ENCODE peak calls at places on chromosomes 1 and 21, in five cellular contexts. Q is stimulated activated CD8-positive, alpha-beta memory T cell treated with anti-CD3 and anti-CD28 coated beads, Interleukin-4, amount 100 ng/mL, for 24 hours; Y is NCI-H748 treated with DMSO at 0.1 percent for 48 hours; N is neural progenitor cell; W is endothelial cell. M is an unnamed sample.
A peak's percentile ranks its signal among the peaks of the same experiment; 100 is the strongest.

GRCh38 chr1:241654019-241654418 is 1.9 kb downstream of the WDR64 start:
- DNase-seq in Q (no peak), Y (no peak), N (no peak), W (no peak), M (no peak)

GRCh38 chr21:34967509-34968289 is 81.4 kb downstream of the RUNX1 start:
- DNase-seq in Q (no peak), Y (no peak), N (no peak), W (no peak), M (no peak)

GRCh38 chr1:41900611-41901444 is 17.9 kb downstream of the HIVEP3 start:
- DNase-seq in Q (no peak), Y (no peak), N (no peak), W (no peak), M (no peak)

GRCh38 chr21:34221331-34222030 is 142.3 kb upstream of the KCNE2 start:
- DNase-seq in Q (no peak), Y (no peak), N (no peak), W (no peak), M (no peak)

GRCh38 chr1:14100916-14101315 is 400.9 kb downstream of the PRDM2 start:
- DNase-seq in Q (no peak), Y (no peak), N (no peak), W (no peak), M (no peak)

GRCh38 chr1:119712342-119713038 is 756 bp downstream of the PHGDH start:
- DNase-seq in Q (peak; percentile 52), Y (peak; percentile 34), N (peak; percentile 89), W (peak; percentile 62), M (no peak)

GRCh38 chr1:22803833-22804232 is 93.2 kb downstream of the EPHB2 start:
- DNase-seq in Q (no peak), Y (no peak), N (no peak), W (no peak), M (no peak)

GRCh38 chr1:64895500-64895899 is 70.8 kb downstream of the JAK1 start:
- DNase-seq in Q (no peak), Y (no peak), N (no peak), W (no peak), M (no peak)

GRCh38 chr1:7427901-7428300 is 343.2 kb upstream of the VAMP3 start:
- DNase-seq in Q (no peak), Y (no peak), N (no peak), W (peak; percentile 22), M (no peak)

GRCh38 chr1:217528271-217528670 is 102.6 kb downstream of the GPATCH2 start:
- DNase-seq in Q (no peak), Y (no peak), N (no peak), W (no peak), M (no peak)

GRCh38 chr1:8880068-8880676 is 1.7 kb upstream of the ENO1 start:
- DNase-seq in Q (no peak), Y (no peak), N (no peak), W (no peak), M (no peak)

GRCh38 chr1:113874017-113874879 is 2.7 kb upstream of the PTPN22 start:
- DNase-seq in Q (no peak), Y (no peak), N (peak; percentile 9), W (no peak), M (no peak)

GRCh38 chr1:231036416-231036815 is 3.6 kb downstream of the FAM89A start:
- DNase-seq in Q (no peak), Y (no peak), N (no peak), W (no peak), M (no peak)

GRCh38 chr1:214280386-214281029 is 451 bp upstream of the SMYD2 start:
- DNase-seq in Q (no peak), Y (no peak), N (peak; percentile 58), W (peak; percentile 57), M (no peak)

GRCh38 chr1:17539526-17540254 is at the start of gene ARHGEF10L:
- DNase-seq in Q (no peak), Y (no peak), N (peak; percentile 74), W (no peak), M (no peak)

GRCh38 chr1:82110366-82111254 is 309.9 kb downstream of the ADGRL2 start:
- DNase-seq in Q (no peak), Y (peak; percentile 25), N (no peak), W (no peak), M (no peak)

GRCh38 chr1:147539122-147539575 is 2.2 kb upstream of the BCL9 start:
- DNase-seq in Q (no peak), Y (no peak), N (no peak), W (no peak), M (no peak)

GRCh38 chr21:39655589-39655988 is 42.8 kb downstream of the B3GALT5 start:
- DNase-seq in Q (no peak), Y (no peak), N (no peak), W (no peak), M (no peak)

GRCh38 chr1:12617511-12617900 is 504 bp downstream of the DHRS3 start:
- DNase-seq in Q (no peak), Y (no peak), N (no peak), W (no peak), M (no peak)

GRCh38 chr1:214019499-214019898 is 31.7 kb downstream of the PROX1 start:
- DNase-seq in Q (no peak), Y (no peak), N (no peak), W (no peak), M (no peak)

GRCh38 chr1:40312238-40313205 is 4.6 kb downstream of the COL9A2 start:
- DNase-seq in Q (no peak), Y (peak; percentile 61), N (peak; percentile 10), W (no peak), M (no peak)

GRCh38 chr1:150237746-150238145 is 1.8 kb upstream of the ANP32E start:
- DNase-seq in Q (no peak), Y (no peak), N (no peak), W (no peak), M (no peak)

GRCh38 chr21:39434950-39435349 is 10.6 kb downstream of the LCA5L start:
- DNase-seq in Q (no peak), Y (no peak), N (no peak), W (no peak), M (no peak)

GRCh38 chr1:189619682-189620332 is 857.9 kb downstream of the BRINP3 start:
- DNase-seq in Q (no peak), Y (no peak), N (no peak), W (no peak), M (no peak)

GRCh38 chr21:36511484-36512227 is 31.7 kb upstream of the CLDN14 start:
- DNase-seq in Q (no peak), Y (no peak), N (no peak), W (no peak), M (no peak)

GRCh38 chr1:2322593-2323295 is 68.6 kb downstream of the MORN1 start:
- DNase-seq in Q (no peak), Y (no peak), N (no peak), W (no peak), M (no peak)

GRCh38 chr1:91754348-91754747 is 131.6 kb downstream of the TGFBR3 start:
- DNase-seq in Q (peak; percentile 25), Y (no peak), N (no peak), W (no peak), M (no peak)

GRCh38 chr1:237120683-237121082 is 78.7 kb downstream of the RYR2 start:
- DNase-seq in Q (no peak), Y (no peak), N (no peak), W (no peak), M (no peak)

GRCh38 chr1:155175927-155176371 is 2.3 kb downstream of the TRIM46 start:
- DNase-seq in Q (no peak), Y (no peak), N (no peak), W (no peak), M (no peak)

GRCh38 chr21:36127250-36127904 is 7.5 kb upstream of the CBR3 start:
- DNase-seq in Q (no peak), Y (no peak), N (no peak), W (no peak), M (no peak)

GRCh38 chr1:187928288-187928687 is 1099.5 kb downstream of the PLA2G4A start:
- DNase-seq in Q (no peak), Y (no peak), N (peak; percentile 83), W (peak; percentile 47), M (no peak)

GRCh38 chr1:175016073-175016722 is 7.0 kb downstream of the MRPS14 start:
- DNase-seq in Q (no peak), Y (no peak), N (no peak), W (no peak), M (no peak)

GRCh38 chr1:21229246-21230000 is 52.7 kb upstream of the EIF4G3 start:
- DNase-seq in Q (no peak), Y (no peak), N (no peak), W (no peak), M (no peak)

GRCh38 chr1:65772607-65773006 is 20.1 kb upstream of the PDE4B start:
- DNase-seq in Q (no peak), Y (no peak), N (no peak), W (no peak), M (no peak)

GRCh38 chr1:157966034-157966671 is 27.3 kb upstream of the KIRREL1 start:
- DNase-seq in Q (no peak), Y (no peak), N (no peak), W (no peak), M (no peak)

GRCh38 chr1:204578867-204579664 is 62.9 kb downstream of the MDM4 start:
- DNase-seq in Q (no peak), Y (no peak), N (peak; percentile 61), W (no peak), M (no peak)

GRCh38 chr1:183804382-183804781 is 538 bp upstream of the RGL1 start:
- DNase-seq in Q (no peak), Y (no peak), N (peak; percentile 29), W (no peak), M (no peak)

GRCh38 chr1:91725961-91726704 is 159.8 kb downstream of the TGFBR3 start:
- DNase-seq in Q (no peak), Y (no peak), N (no peak), W (no peak), M (no peak)

GRCh38 chr1:206537141-206537540 is 29.8 kb downstream of the RASSF5 start:
- DNase-seq in Q (no peak), Y (no peak), N (no peak), W (no peak), M (no peak)

GRCh38 chr1:162144853-162145252 is 75.4 kb downstream of the NOS1AP start:
- DNase-seq in Q (no peak), Y (no peak), N (peak; percentile 56), W (no peak), M (no peak)

M was measured in anterior cingulate cortex.